ENCODE peak calls at places on chromosomes 1 and 21, in five cellular contexts. M is left colon, B is D341Med, N is GF-D8, U is HS-5. D is an unnamed sample.

GRCh38 chr21:39314155-39315027 is 959 bp upstream of the BRWD1 start:
- DNase-seq in M (peak; percentile 53), U (peak; percentile 54), B (no peak), N (peak; percentile 50), D (peak; percentile 64)

GRCh38 chr1:51276286-51276685 is 40.2 kb downstream of the RNF11 start:
- DNase-seq in U (no peak), B (no peak), M (no peak), N (no peak), D (no peak)

GRCh38 chr1:30516505-30516858 is 206.9 kb downstream of the MATN1 start:
- DNase-seq in U (no peak), B (no peak), M (no peak), N (no peak), D (no peak)

GRCh38 chr1:209616366-209617046 is 33.0 kb downstream of the CAMK1G start:
- DNase-seq in B (no peak), N (no peak), U (no peak), M (no peak), D (no peak)

GRCh38 chr1:12572506-12572905 is 45.5 kb downstream of the DHRS3 start:
- DNase-seq in B (no peak), M (no peak), U (no peak), N (no peak), D (no peak)

GRCh38 chr1:6357243-6357929 is 36.2 kb downstream of the ACOT7 start:
- DNase-seq in B (peak; percentile 18), U (no peak), M (peak; percentile 63), N (no peak), D (no peak)

GRCh38 chr1:180227843-180228647 is 2.0 kb upstream of the LHX4 start:
- DNase-seq in B (no peak), M (peak; percentile 1), U (no peak), N (no peak), D (no peak)

GRCh38 chr1:100249155-100249536 is 488 bp downstream of the DBT start:
- DNase-seq in B (no peak), N (no peak), M (no peak), U (no peak), D (peak; percentile 39)

GRCh38 chr21:17818158-17819113 is 720 bp downstream of the C21orf91 start:
- DNase-seq in N (peak; percentile 67), M (peak; percentile 30), U (no peak), B (peak; percentile 71), D (peak; percentile 16)

GRCh38 chr1:184267747-184268146 is 119.1 kb upstream of the C1orf21 start:
- DNase-seq in M (no peak), N (no peak), B (no peak), U (no peak), D (no peak)

GRCh38 chr1:118884946-118885345 is 103.2 kb downstream of the TBX15 start:
- DNase-seq in M (no peak), N (no peak), U (no peak), B (no peak), D (no peak)

GRCh38 chr1:29195875-29196274 is 14.2 kb upstream of the SRSF4 start:
- DNase-seq in U (no peak), M (no peak), B (no peak), N (peak; percentile 74), D (no peak)

GRCh38 chr1:219564072-219564471 is 48.8 kb downstream of the ZC3H11B start:
- DNase-seq in M (no peak), U (no peak), N (no peak), B (no peak), D (no peak)

GRCh38 chr21:45467221-45467779 is 62.3 kb downstream of the COL18A1 start:
- DNase-seq in U (no peak), M (no peak), B (no peak), N (no peak), D (no peak)

GRCh38 chr21:36186506-36187399 is 30.1 kb downstream of the DOP1B start:
- DNase-seq in B (no peak), M (no peak), U (no peak), N (no peak), D (no peak)

GRCh38 chr1:223873044-223873443 is 27.3 kb upstream of the TP53BP2 start:
- DNase-seq in B (no peak), N (no peak), M (no peak), U (no peak), D (no peak)

GRCh38 chr1:154324669-154325582 is at the start of gene ATP8B2:
- DNase-seq in B (peak; percentile 94), M (peak; percentile 64), U (peak; percentile 49), N (no peak), D (peak; percentile 53)

GRCh38 chr1:92944901-92945747 is 16.1 kb downstream of the DIPK1A start:
- DNase-seq in U (no peak), B (no peak), M (no peak), N (no peak), D (no peak)

GRCh38 chr1:185262151-185262550 is 54.9 kb downstream of the IVNS1ABP start:
- DNase-seq in M (no peak), N (no peak), U (no peak), B (no peak), D (no peak)

GRCh38 chr21:46060596-46061061 is 37.3 kb upstream of the COL6A2 start:
- DNase-seq in U (peak; percentile 99), M (peak; percentile 60), N (no peak), B (no peak), D (no peak)

GRCh38 chr1:93489756-93490155 is 41.8 kb downstream of the FNBP1L start:
- DNase-seq in U (no peak), B (no peak), N (no peak), M (no peak), D (no peak)

GRCh38 chr1:172742599-172743500 is 83.9 kb downstream of the FASLG start:
- DNase-seq in B (peak; percentile 57), M (no peak), U (no peak), N (no peak), D (peak; percentile 48)

GRCh38 chr1:174676856-174677255 is 229.1 kb downstream of the GPR52 start:
- DNase-seq in M (no peak), U (no peak), B (no peak), N (no peak), D (no peak)

GRCh38 chr1:21539933-21540332 is 30.7 kb downstream of the ALPL start:
- DNase-seq in U (no peak), N (no peak), M (no peak), B (peak; percentile 53), D (peak; percentile 39)

GRCh38 chr1:183871142-183871541 is 66.2 kb downstream of the RGL1 start:
- DNase-seq in N (no peak), B (no peak), M (no peak), U (no peak), D (no peak)

GRCh38 chr1:200905411-200906052 is 10.8 kb downstream of the INAVA start:
- DNase-seq in N (peak; percentile 84), M (no peak), B (no peak), U (no peak), D (peak; percentile 25)

GRCh38 chr1:245956225-245956624 is 550.9 kb downstream of the SMYD3 start:
- DNase-seq in B (no peak), M (no peak), N (no peak), U (no peak), D (no peak)

GRCh38 chr1:185741551-185741950 is 7.4 kb downstream of the HMCN1 start:
- DNase-seq in B (no peak), U (no peak), N (no peak), M (no peak), D (no peak)

GRCh38 chr1:50979964-50980363 is 9.9 kb downstream of the CDKN2C start:
- DNase-seq in M (no peak), B (no peak), N (no peak), U (no peak), D (no peak)

GRCh38 chr1:13899856-13900255 is 199.9 kb downstream of the PRDM2 start:
- DNase-seq in N (no peak), B (no peak), U (peak; percentile 83), M (no peak), D (no peak)

GRCh38 chr1:229028987-229029550 is 241.8 kb upstream of the RAB4A start:
- DNase-seq in N (no peak), U (no peak), B (peak; percentile 57), M (no peak), D (no peak)

GRCh38 chr1:167633258-167633944 is 3.4 kb downstream of the RCSD1 start:
- DNase-seq in N (no peak), U (no peak), B (no peak), M (no peak), D (no peak)

D was measured in Kasumi-1.